ENCODE peak calls at places on chromosomes 13 and 19, in five cellular contexts. N is fibroblast of lung, P is neural progenitor cell, Y is mesenchymal stem cell, O is hepatocyte. D is an unnamed sample.

GRCh38 chr13:24693862-24694471 is 13.8 kb downstream of the ATP12A start:
- DNase-seq in N (peak), P (peak), Y (peak), O (peak), D (peak)

GRCh38 chr13:30409911-30410704 is 12.2 kb upstream of the UBE2L5 start:
- DNase-seq in N (peak), P (no peak), Y (peak), O (peak), D (peak)

GRCh38 chr13:111875922-111876321 is 191.0 kb upstream of the SOX1 start:
- DNase-seq in N (no peak), P (no peak), Y (no peak), O (no peak), D (no peak)

GRCh38 chr19:51777570-51778460 is 16.8 kb downstream of the FPR2 start:
- DNase-seq in N (peak), P (peak), Y (peak), O (peak), D (no peak)

GRCh38 chr19:49113762-49114629 is at the start of gene LIN7B:
- DNase-seq in N (peak), P (peak), Y (peak), O (peak), D (peak)

GRCh38 chr13:82560889-82561288 is 1321.4 kb downstream of the SLITRK1 start:
- DNase-seq in N (no peak), P (no peak), Y (no peak), O (no peak), D (no peak)

GRCh38 chr13:75236774-75237173 is 245.2 kb downstream of the TBC1D4 start:
- DNase-seq in N (no peak), P (no peak), Y (no peak), O (no peak), D (no peak)

GRCh38 chr13:64332048-64332447 is 2898.1 kb downstream of the PCDH9 start:
- DNase-seq in N (no peak), P (no peak), Y (no peak), O (no peak), D (no peak)

GRCh38 chr19:1001538-1002166 is 1.4 kb downstream of the GRIN3B start:
- DNase-seq in N (no peak), P (peak), Y (peak), O (peak), D (peak)

GRCh38 chr13:83752141-83752540 is 130.1 kb downstream of the SLITRK1 start:
- DNase-seq in N (peak), P (no peak), Y (peak), O (no peak), D (no peak)

GRCh38 chr19:57406516-57407123 is 4.3 kb upstream of the ZNF17 start:
- DNase-seq in N (peak), P (peak), Y (peak), O (peak), D (peak)

GRCh38 chr19:7636691-7637373 is at the start of gene STXBP2:
- DNase-seq in N (no peak), P (peak), Y (peak), O (peak), D (peak)

GRCh38 chr13:46982856-46983582 is 86.2 kb upstream of the HTR2A start:
- DNase-seq in N (no peak), P (no peak), Y (no peak), O (no peak), D (no peak)

GRCh38 chr19:32933571-32933970 is 38.2 kb downstream of the CEP89 start:
- DNase-seq in N (no peak), P (no peak), Y (no peak), O (no peak), D (no peak)

GRCh38 chr13:95623141-95623540 is 21.4 kb downstream of the DZIP1 start:
- DNase-seq in N (no peak), P (no peak), Y (no peak), O (no peak), D (no peak)

GRCh38 chr13:95620498-95621140 is 23.9 kb downstream of the DZIP1 start:
- DNase-seq in N (no peak), P (no peak), Y (no peak), O (no peak), D (no peak)

GRCh38 chr13:95626768-95627167 is 17.7 kb downstream of the DZIP1 start:
- DNase-seq in N (no peak), P (no peak), Y (no peak), O (no peak), D (no peak)

GRCh38 chr13:95627590-95627989 is 16.9 kb downstream of the DZIP1 start:
- DNase-seq in N (peak), P (no peak), Y (peak), O (no peak), D (no peak)

GRCh38 chr13:95624020-95624419 is 20.5 kb downstream of the DZIP1 start:
- DNase-seq in N (peak), P (peak), Y (peak), O (peak), D (no peak)
- H2AFZ ChIP-seq in N (no peak), P (no peak), Y (no peak), O (no peak), D (no peak)

GRCh38 chr13:39956036-39956435 is 300.6 kb downstream of the COG6 start:
- DNase-seq in N (no peak), P (no peak), Y (no peak), O (no peak), D (no peak)

GRCh38 chr13:39955560-39955959 is 300.1 kb downstream of the COG6 start:
- DNase-seq in N (no peak), P (no peak), Y (no peak), O (no peak), D (no peak)

GRCh38 chr13:39960206-39960605 is 304.7 kb downstream of the COG6 start:
- DNase-seq in N (no peak), P (no peak), Y (no peak), O (no peak), D (no peak)

GRCh38 chr13:39959497-39959896 is 304.0 kb downstream of the COG6 start:
- DNase-seq in N (no peak), P (no peak), Y (no peak), O (no peak), D (no peak)

DNA sequence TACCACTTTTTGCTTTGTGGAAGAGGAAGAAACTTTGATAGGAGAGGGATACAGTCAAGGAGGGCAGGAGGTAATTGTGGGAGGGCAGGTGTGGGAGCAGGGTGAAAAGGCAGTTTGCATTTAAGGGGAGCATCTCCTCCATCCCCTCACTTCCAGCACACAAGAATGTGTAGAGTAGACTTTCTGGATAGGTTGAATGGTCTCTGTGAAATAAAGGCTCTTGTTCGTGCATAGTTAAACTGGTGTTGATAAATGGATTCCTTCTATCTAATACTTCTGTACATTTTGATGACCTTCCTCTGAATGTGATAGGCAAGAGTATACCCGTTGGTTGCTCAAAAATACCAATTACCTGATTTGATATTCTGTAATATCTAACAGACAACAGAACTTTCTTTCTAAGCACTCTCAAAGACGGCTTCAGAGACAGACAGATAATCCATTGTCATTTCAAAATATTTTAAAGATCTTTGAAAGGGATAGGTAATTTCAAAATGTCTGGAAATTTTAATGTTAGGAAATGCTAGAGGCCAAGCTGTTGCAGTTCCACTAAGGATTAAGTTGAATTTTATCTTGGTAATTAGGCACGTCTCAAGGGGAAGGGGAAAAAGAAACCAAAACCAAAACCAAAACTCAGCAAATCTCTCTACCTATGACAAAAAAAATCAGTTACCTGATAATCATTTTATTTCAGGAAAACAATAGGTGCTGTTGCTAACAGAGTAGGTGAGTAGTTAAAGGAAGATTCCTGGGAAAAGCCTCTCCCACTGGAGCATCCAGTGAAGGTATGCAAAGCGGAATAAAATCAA is 302.6 kb downstream of the COG6 start:
- DNase-seq in N (no peak), P (no peak), Y (no peak), O (no peak), D (no peak)
- H3K4me3 ChIP-seq in N (no peak), P (no peak), Y (no peak), O (no peak), D (no peak)

GRCh38 chr19:53537523-53538377 is at the start of gene ZNF331:
- DNase-seq in N (peak), P (peak), Y (peak), O (peak), D (peak)
- H2AFZ ChIP-seq in N (peak), P (peak), Y (peak), O (peak), D (peak)

DNA sequence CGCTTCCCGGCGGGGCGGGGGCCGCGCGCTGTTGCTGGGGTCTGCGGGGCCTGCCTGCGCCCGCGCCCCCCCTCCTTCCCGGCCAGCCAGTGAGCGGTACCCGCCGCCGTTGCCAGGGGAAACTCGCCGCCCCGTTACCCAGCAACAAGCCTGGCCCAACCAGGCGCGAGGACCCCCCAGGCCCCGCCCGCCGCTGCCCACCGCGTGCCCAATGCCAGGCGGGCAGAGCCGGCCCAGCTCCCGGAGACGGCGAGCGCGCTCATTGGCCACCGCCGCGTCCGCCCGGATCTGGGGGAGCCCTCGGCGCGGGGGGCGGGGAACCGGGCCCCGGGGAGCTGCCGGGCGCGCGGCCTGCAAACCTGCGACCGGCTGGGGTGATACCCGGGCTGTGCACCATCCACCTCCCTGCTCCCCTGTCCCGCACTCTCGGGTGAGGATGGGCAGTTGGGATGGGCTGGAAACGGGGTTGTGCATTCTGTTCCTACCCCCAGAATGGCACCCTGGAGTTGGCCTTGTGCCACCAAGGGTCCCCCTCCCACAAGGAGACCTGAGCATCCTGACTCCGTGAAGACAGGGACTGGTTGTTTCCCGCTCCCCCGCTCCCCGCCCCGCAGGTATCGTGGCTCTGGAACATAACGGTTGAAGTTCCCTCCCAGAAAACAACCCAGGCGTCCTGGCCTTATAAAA is 8.8 kb upstream of the BBC3 start:
- DNase-seq in N (peak), P (peak), Y (no peak), O (peak), D (peak)
- H3K4me3 ChIP-seq in N (peak), P (peak), Y (peak), O (no peak), D (peak)

GRCh38 chr19:17334414-17335409 is at the start of gene ANO8:
- DNase-seq in N (peak), P (peak), Y (peak), O (peak), D (peak)
- H2AFZ ChIP-seq in N (peak), P (peak), Y (peak), O (peak), D (peak)

GRCh38 chr13:35472308-35473008 is 4.0 kb downstream of the MAB21L1 start:
- DNase-seq in N (no peak), P (peak), Y (no peak), O (no peak), D (no peak)

GRCh38 chr13:35469781-35470380 is 6.6 kb downstream of the MAB21L1 start:
- DNase-seq in N (no peak), P (peak), Y (no peak), O (no peak), D (peak)

GRCh38 chr13:35474551-35474950 is 1.9 kb downstream of the MAB21L1 start:
- DNase-seq in N (peak), P (peak), Y (no peak), O (no peak), D (peak)

GRCh38 chr13:35470671-35471465 is 5.6 kb downstream of the MAB21L1 start:
- DNase-seq in N (peak), P (peak), Y (peak), O (peak), D (peak)

DNA sequence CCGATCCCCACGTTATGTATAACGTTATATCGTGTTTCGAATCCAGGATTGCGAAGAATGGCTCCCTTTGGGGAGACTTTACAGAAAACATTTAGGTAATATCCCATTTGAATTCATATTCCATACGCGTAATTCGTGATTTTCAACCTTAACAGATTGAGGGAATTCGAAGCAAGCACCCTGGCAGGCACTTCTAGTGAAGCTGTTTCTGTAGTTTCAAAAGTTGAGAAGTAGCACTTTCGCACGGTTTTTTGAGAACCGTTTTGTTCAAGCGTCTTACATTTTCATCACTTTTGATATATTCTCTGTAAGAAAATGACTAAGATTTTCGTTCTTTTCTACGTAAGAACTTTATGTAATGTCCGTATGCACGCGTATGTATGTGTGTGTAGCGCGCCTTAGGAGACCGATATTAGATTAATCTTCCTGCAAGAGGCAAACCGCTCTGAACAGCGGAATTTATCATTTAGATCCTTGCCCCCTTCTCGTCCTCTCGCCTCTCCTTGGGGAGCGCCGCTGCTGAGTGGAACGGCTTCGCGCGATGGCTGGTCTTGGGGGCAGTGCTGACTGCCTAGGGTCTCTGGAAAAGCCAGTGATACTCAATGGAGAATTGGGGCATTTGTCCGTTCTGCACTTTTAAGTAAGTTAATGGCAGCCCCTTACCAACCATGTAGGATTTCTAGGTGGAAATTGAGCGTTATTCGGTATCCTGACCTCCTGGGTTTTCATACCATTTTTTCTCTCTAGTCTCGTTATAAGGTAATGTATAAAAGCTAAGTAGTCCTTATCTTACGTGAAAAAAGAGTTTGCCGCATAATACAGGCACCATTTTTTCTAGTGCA is 4.8 kb downstream of the MAB21L1 start:
- DNase-seq in N (peak), P (peak), Y (peak), O (peak), D (peak)
- H3K4me3 ChIP-seq in N (peak), P (peak), Y (no peak), O (peak), D (peak)

DNA sequence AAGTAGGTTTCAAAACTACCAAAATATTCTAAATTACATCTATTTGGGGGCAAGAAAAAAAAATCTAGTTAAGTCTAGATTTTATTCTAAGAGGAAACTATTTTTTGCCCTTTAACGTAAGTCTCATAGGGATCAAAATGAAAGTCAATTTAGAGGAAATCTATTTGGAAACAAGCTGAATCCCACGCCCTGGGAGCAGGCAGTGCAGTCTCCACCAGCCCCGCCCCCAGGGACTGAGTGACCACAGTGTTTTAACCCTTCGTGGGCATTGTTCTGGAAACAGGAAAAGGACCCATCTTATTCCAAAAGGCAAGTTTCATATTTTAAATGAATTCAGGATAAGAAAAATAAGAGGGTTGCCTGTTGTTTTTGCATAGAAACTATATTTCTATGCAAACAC is 209.7 kb downstream of the SPRY2 start:
- DNase-seq in N (peak), P (peak), Y (peak), O (peak), D (no peak)
- H2AFZ ChIP-seq in N (peak), P (peak), Y (no peak), O (peak), D (peak)